ENCODE peak calls at places on chromosomes 13 and 19, in six cellular contexts. One of them, this sample, is unnamed.

GRCh38 chr13:92843549-92843948 is 383.1 kb upstream of the GPC6 start:
- DNase-seq in uterus: no peak
- DNase-seq in SJCRH30: no peak
- DNase-seq in dorsolateral prefrontal cortex: no peak
- DNase-seq in T-cell: no peak
- DNase-seq in heart right ventricle: no peak
- DNase-seq in this sample: no peak

GRCh38 chr19:39670998-39671397 is 15.3 kb downstream of the LGALS16 start:
- DNase-seq in uterus: no peak
- DNase-seq in SJCRH30: no peak
- DNase-seq in dorsolateral prefrontal cortex: no peak
- DNase-seq in T-cell: no peak
- DNase-seq in heart right ventricle: no peak
- DNase-seq in this sample: no peak

GRCh38 chr19:30074741-30075460 is 132.9 kb downstream of the URI1 start:
- DNase-seq in uterus: no peak
- DNase-seq in SJCRH30: no peak
- DNase-seq in dorsolateral prefrontal cortex: no peak
- DNase-seq in T-cell: no peak
- DNase-seq in heart right ventricle: no peak
- DNase-seq in this sample: no peak

GRCh38 chr19:3550947-3551807 is 6.2 kb downstream of the MFSD12 start:
- DNase-seq in uterus: no peak
- DNase-seq in SJCRH30: no peak
- DNase-seq in dorsolateral prefrontal cortex: no peak
- DNase-seq in T-cell: no peak
- DNase-seq in heart right ventricle: no peak
- DNase-seq in this sample: no peak

GRCh38 chr13:56332671-56333070 is 808.0 kb upstream of the PRR20A start:
- DNase-seq in uterus: no peak
- DNase-seq in SJCRH30: no peak
- DNase-seq in dorsolateral prefrontal cortex: no peak
- DNase-seq in T-cell: no peak
- DNase-seq in heart right ventricle: no peak
- DNase-seq in this sample: no peak

GRCh38 chr19:41839211-41839610 is 5.3 kb downstream of the LYPD4 start:
- DNase-seq in uterus: no peak
- DNase-seq in SJCRH30: no peak
- DNase-seq in dorsolateral prefrontal cortex: no peak
- DNase-seq in T-cell: no peak
- DNase-seq in heart right ventricle: no peak
- DNase-seq in this sample: no peak

GRCh38 chr19:10339380-10339960 is at the start of gene ICAM3:
- DNase-seq in uterus: no peak
- DNase-seq in SJCRH30: no peak
- DNase-seq in dorsolateral prefrontal cortex: no peak
- DNase-seq in T-cell: peak
- DNase-seq in heart right ventricle: no peak
- DNase-seq in this sample: peak

GRCh38 chr19:16327911-16328823 is 3.5 kb downstream of the KLF2 start:
- DNase-seq in uterus: peak
- DNase-seq in SJCRH30: no peak
- DNase-seq in dorsolateral prefrontal cortex: no peak
- DNase-seq in T-cell: peak
- DNase-seq in heart right ventricle: peak
- DNase-seq in this sample: peak

GRCh38 chr13:100513171-100513570 is 75.4 kb downstream of the GGACT start:
- DNase-seq in uterus: no peak
- DNase-seq in SJCRH30: no peak
- DNase-seq in dorsolateral prefrontal cortex: no peak
- DNase-seq in T-cell: no peak
- DNase-seq in heart right ventricle: no peak
- DNase-seq in this sample: no peak

GRCh38 chr19:5096536-5096935 is 127.6 kb downstream of the KDM4B start:
- DNase-seq in uterus: no peak
- DNase-seq in SJCRH30: no peak
- DNase-seq in dorsolateral prefrontal cortex: no peak
- DNase-seq in T-cell: no peak
- DNase-seq in heart right ventricle: no peak
- DNase-seq in this sample: no peak

GRCh38 chr13:95676100-95676774 is 702 bp upstream of the DNAJC3 start:
- DNase-seq in uterus: no peak
- DNase-seq in SJCRH30: peak
- DNase-seq in dorsolateral prefrontal cortex: peak
- DNase-seq in T-cell: no peak
- DNase-seq in heart right ventricle: no peak
- DNase-seq in this sample: peak

GRCh38 chr13:95643471-95643813 is 1.1 kb downstream of the DZIP1 start:
- DNase-seq in uterus: peak
- DNase-seq in SJCRH30: peak
- DNase-seq in dorsolateral prefrontal cortex: no peak
- DNase-seq in T-cell: no peak
- DNase-seq in heart right ventricle: no peak
- DNase-seq in this sample: no peak

GRCh38 chr13:60043262-60043661 is 120.5 kb downstream of the DIAPH3 start:
- DNase-seq in uterus: no peak
- DNase-seq in SJCRH30: no peak
- DNase-seq in dorsolateral prefrontal cortex: no peak
- DNase-seq in T-cell: no peak
- DNase-seq in heart right ventricle: no peak
- DNase-seq in this sample: no peak

GRCh38 chr19:13968999-13969398 is 16.7 kb downstream of the DCAF15 start:
- DNase-seq in uterus: no peak
- DNase-seq in SJCRH30: no peak
- DNase-seq in dorsolateral prefrontal cortex: no peak
- DNase-seq in T-cell: no peak
- DNase-seq in heart right ventricle: no peak
- DNase-seq in this sample: no peak

This sample was measured in naive thymus-derived CD8-positive, alpha-beta T cell.